ENCODE peak calls at places on chromosome 21, in six cellular contexts. One of them, this sample, is unnamed.

GRCh38 chr21:35274923-35275322 is 225.8 kb upstream of the RUNX1 start:
- DNase-seq in NCI-H82: no peak
- DNase-seq in bronchial epithelial cell: no peak
- DNase-seq in non-pigmented ciliary epithelial cell: no peak
- DNase-seq in astrocyte of the cerebellum: no peak
- DNase-seq in activated naive CD4-positive, alpha-beta T cell treated with anti-CD3 and anti-CD28 coated beads, Interleukin-2, amount 10 ng/mL, durations not matched to agents 7 days and 5 days: no peak
- DNase-seq in this sample: no peak

GRCh38 chr21:33360281-33360680 is 35.5 kb downstream of the IFNAR1 start:
- DNase-seq in NCI-H82: no peak
- DNase-seq in bronchial epithelial cell: peak
- DNase-seq in non-pigmented ciliary epithelial cell: no peak
- DNase-seq in astrocyte of the cerebellum: no peak
- DNase-seq in activated naive CD4-positive, alpha-beta T cell treated with anti-CD3 and anti-CD28 coated beads, Interleukin-2, amount 10 ng/mL, durations not matched to agents 7 days and 5 days: no peak
- DNase-seq in this sample: no peak

GRCh38 chr21:21816778-21817177 is 818.6 kb downstream of the NCAM2 start:
- DNase-seq in NCI-H82: no peak
- DNase-seq in activated naive CD4-positive, alpha-beta T cell treated with anti-CD3 and anti-CD28 coated beads, Interleukin-2, amount 10 ng/mL, durations not matched to agents 7 days and 5 days: no peak
- DNase-seq in astrocyte of the cerebellum: no peak
- DNase-seq in bronchial epithelial cell: no peak
- DNase-seq in non-pigmented ciliary epithelial cell: no peak
- DNase-seq in this sample: no peak

GRCh38 chr21:39105341-39105765 is 77.9 kb downstream of the PSMG1 start:
- DNase-seq in astrocyte of the cerebellum: no peak
- DNase-seq in NCI-H82: no peak
- DNase-seq in non-pigmented ciliary epithelial cell: no peak
- DNase-seq in activated naive CD4-positive, alpha-beta T cell treated with anti-CD3 and anti-CD28 coated beads, Interleukin-2, amount 10 ng/mL, durations not matched to agents 7 days and 5 days: no peak
- DNase-seq in bronchial epithelial cell: no peak
- DNase-seq in this sample: no peak

GRCh38 chr21:38349111-38349746 is 92.4 kb downstream of the KCNJ15 start:
- DNase-seq in activated naive CD4-positive, alpha-beta T cell treated with anti-CD3 and anti-CD28 coated beads, Interleukin-2, amount 10 ng/mL, durations not matched to agents 7 days and 5 days: no peak
- DNase-seq in bronchial epithelial cell: peak
- DNase-seq in astrocyte of the cerebellum: peak
- DNase-seq in non-pigmented ciliary epithelial cell: peak
- DNase-seq in NCI-H82: peak
- DNase-seq in this sample: no peak

GRCh38 chr21:18743523-18743922 is 339.9 kb upstream of the TMPRSS15 start:
- DNase-seq in NCI-H82: no peak
- DNase-seq in astrocyte of the cerebellum: no peak
- DNase-seq in activated naive CD4-positive, alpha-beta T cell treated with anti-CD3 and anti-CD28 coated beads, Interleukin-2, amount 10 ng/mL, durations not matched to agents 7 days and 5 days: no peak
- DNase-seq in non-pigmented ciliary epithelial cell: no peak
- DNase-seq in bronchial epithelial cell: no peak
- DNase-seq in this sample: no peak

GRCh38 chr21:45865106-45865835 is 116.3 kb upstream of the COL6A1 start:
- DNase-seq in NCI-H82: no peak
- DNase-seq in non-pigmented ciliary epithelial cell: peak
- DNase-seq in bronchial epithelial cell: peak
- DNase-seq in astrocyte of the cerebellum: peak
- DNase-seq in activated naive CD4-positive, alpha-beta T cell treated with anti-CD3 and anti-CD28 coated beads, Interleukin-2, amount 10 ng/mL, durations not matched to agents 7 days and 5 days: no peak
- DNase-seq in this sample: peak

GRCh38 chr21:29613021-29613420 is 314.3 kb downstream of the BACH1 start:
- DNase-seq in NCI-H82: no peak
- DNase-seq in bronchial epithelial cell: peak
- DNase-seq in astrocyte of the cerebellum: peak
- DNase-seq in non-pigmented ciliary epithelial cell: no peak
- DNase-seq in activated naive CD4-positive, alpha-beta T cell treated with anti-CD3 and anti-CD28 coated beads, Interleukin-2, amount 10 ng/mL, durations not matched to agents 7 days and 5 days: no peak
- DNase-seq in this sample: no peak

GRCh38 chr21:29434081-29434480 is 135.4 kb downstream of the BACH1 start:
- DNase-seq in NCI-H82: no peak
- DNase-seq in activated naive CD4-positive, alpha-beta T cell treated with anti-CD3 and anti-CD28 coated beads, Interleukin-2, amount 10 ng/mL, durations not matched to agents 7 days and 5 days: no peak
- DNase-seq in non-pigmented ciliary epithelial cell: no peak
- DNase-seq in bronchial epithelial cell: peak
- DNase-seq in astrocyte of the cerebellum: no peak
- DNase-seq in this sample: no peak

GRCh38 chr21:42669069-42669468 is 15.6 kb downstream of the PDE9A start:
- DNase-seq in non-pigmented ciliary epithelial cell: no peak
- DNase-seq in bronchial epithelial cell: no peak
- DNase-seq in astrocyte of the cerebellum: no peak
- DNase-seq in activated naive CD4-positive, alpha-beta T cell treated with anti-CD3 and anti-CD28 coated beads, Interleukin-2, amount 10 ng/mL, durations not matched to agents 7 days and 5 days: no peak
- DNase-seq in NCI-H82: peak
- DNase-seq in this sample: no peak

GRCh38 chr21:41900401-41900800 is 21.3 kb upstream of the PRDM15 start:
- DNase-seq in NCI-H82: no peak
- DNase-seq in bronchial epithelial cell: peak
- DNase-seq in activated naive CD4-positive, alpha-beta T cell treated with anti-CD3 and anti-CD28 coated beads, Interleukin-2, amount 10 ng/mL, durations not matched to agents 7 days and 5 days: no peak
- DNase-seq in non-pigmented ciliary epithelial cell: no peak
- DNase-seq in astrocyte of the cerebellum: no peak
- DNase-seq in this sample: no peak

GRCh38 chr21:16587671-16588379 is 858.0 kb downstream of the USP25 start:
- DNase-seq in bronchial epithelial cell: peak
- DNase-seq in activated naive CD4-positive, alpha-beta T cell treated with anti-CD3 and anti-CD28 coated beads, Interleukin-2, amount 10 ng/mL, durations not matched to agents 7 days and 5 days: no peak
- DNase-seq in astrocyte of the cerebellum: no peak
- DNase-seq in NCI-H82: peak
- DNase-seq in non-pigmented ciliary epithelial cell: no peak
- DNase-seq in this sample: peak

GRCh38 chr21:28069446-28069845 is 923.2 kb downstream of the LTN1 start:
- DNase-seq in bronchial epithelial cell: peak
- DNase-seq in astrocyte of the cerebellum: peak
- DNase-seq in activated naive CD4-positive, alpha-beta T cell treated with anti-CD3 and anti-CD28 coated beads, Interleukin-2, amount 10 ng/mL, durations not matched to agents 7 days and 5 days: no peak
- DNase-seq in NCI-H82: peak
- DNase-seq in non-pigmented ciliary epithelial cell: peak
- DNase-seq in this sample: no peak

GRCh38 chr21:32452641-32453040 is 40.1 kb downstream of the EVA1C start:
- DNase-seq in bronchial epithelial cell: no peak
- DNase-seq in astrocyte of the cerebellum: no peak
- DNase-seq in activated naive CD4-positive, alpha-beta T cell treated with anti-CD3 and anti-CD28 coated beads, Interleukin-2, amount 10 ng/mL, durations not matched to agents 7 days and 5 days: no peak
- DNase-seq in non-pigmented ciliary epithelial cell: no peak
- DNase-seq in NCI-H82: no peak
- DNase-seq in this sample: no peak

GRCh38 chr21:43590220-43590619 is 69.1 kb downstream of the HSF2BP start:
- DNase-seq in non-pigmented ciliary epithelial cell: no peak
- DNase-seq in bronchial epithelial cell: peak
- DNase-seq in NCI-H82: no peak
- DNase-seq in activated naive CD4-positive, alpha-beta T cell treated with anti-CD3 and anti-CD28 coated beads, Interleukin-2, amount 10 ng/mL, durations not matched to agents 7 days and 5 days: no peak
- DNase-seq in astrocyte of the cerebellum: no peak
- DNase-seq in this sample: peak

GRCh38 chr21:44471996-44472395 is 16.7 kb downstream of the LRRC3 start:
- DNase-seq in bronchial epithelial cell: no peak
- DNase-seq in astrocyte of the cerebellum: no peak
- DNase-seq in activated naive CD4-positive, alpha-beta T cell treated with anti-CD3 and anti-CD28 coated beads, Interleukin-2, amount 10 ng/mL, durations not matched to agents 7 days and 5 days: no peak
- DNase-seq in NCI-H82: no peak
- DNase-seq in non-pigmented ciliary epithelial cell: no peak
- DNase-seq in this sample: no peak

GRCh38 chr21:37790905-37791304 is 125.4 kb downstream of the KCNJ6 start:
- DNase-seq in non-pigmented ciliary epithelial cell: no peak
- DNase-seq in NCI-H82: no peak
- DNase-seq in astrocyte of the cerebellum: no peak
- DNase-seq in activated naive CD4-positive, alpha-beta T cell treated with anti-CD3 and anti-CD28 coated beads, Interleukin-2, amount 10 ng/mL, durations not matched to agents 7 days and 5 days: no peak
- DNase-seq in bronchial epithelial cell: no peak
- DNase-seq in this sample: no peak

GRCh38 chr21:36691539-36692124 is 7.3 kb upstream of the SIM2 start:
- DNase-seq in activated naive CD4-positive, alpha-beta T cell treated with anti-CD3 and anti-CD28 coated beads, Interleukin-2, amount 10 ng/mL, durations not matched to agents 7 days and 5 days: no peak
- DNase-seq in astrocyte of the cerebellum: no peak
- DNase-seq in non-pigmented ciliary epithelial cell: no peak
- DNase-seq in bronchial epithelial cell: no peak
- DNase-seq in NCI-H82: no peak
- DNase-seq in this sample: no peak

This sample was measured in foreskin keratinocyte.